ENCODE peak calls at places on chromosome 5, in nine cellular contexts. One of them, this sample, is unnamed. For H3K4me1 and H3K9me3, the result is how much of the 10 kb centered on the place peaks cover.

GRCh38 chr5:164188733-164189148 is 683.3 kb downstream of the MAT2B start:
- DNase-seq in OCI-LY7: no peak
- DNase-seq in GM23248: no peak
- DNase-seq in A549: no peak
- DNase-seq in psoas muscle: no peak
- DNase-seq in BE2C: peak
- DNase-seq in uterus: no peak
- DNase-seq in mucosa of descending colon: no peak
- DNase-seq in spleen: no peak
- DNase-seq in this sample: no peak

GRCh38 chr5:6803981-6804550 is 90.8 kb downstream of the TENT4A start:
- DNase-seq in spleen: no peak
- DNase-seq in mucosa of descending colon: no peak
- DNase-seq in BE2C: peak
- DNase-seq in OCI-LY7: no peak
- DNase-seq in A549: no peak
- DNase-seq in GM23248: no peak
- DNase-seq in uterus: no peak
- DNase-seq in psoas muscle: no peak
- DNase-seq in this sample: no peak

GRCh38 chr5:40436535-40437237 is 243.0 kb upstream of the PTGER4 start:
- DNase-seq in OCI-LY7: no peak
- DNase-seq in A549: no peak
- DNase-seq in mucosa of descending colon: no peak
- DNase-seq in uterus: no peak
- DNase-seq in psoas muscle: no peak
- DNase-seq in spleen: no peak
- DNase-seq in BE2C: no peak
- DNase-seq in GM23248: no peak
- DNase-seq in this sample: no peak

GRCh38 chr5:135534609-135535419 is 950 bp downstream of the NEUROG1 start:
- DNase-seq in mucosa of descending colon: no peak
- DNase-seq in A549: no peak
- DNase-seq in GM23248: peak
- DNase-seq in BE2C: peak
- DNase-seq in spleen: no peak
- DNase-seq in psoas muscle: no peak
- DNase-seq in OCI-LY7: no peak
- DNase-seq in uterus: no peak
- DNase-seq in this sample: no peak

GRCh38 chr5:116739648-116740047 is 165.0 kb upstream of the SEMA6A start:
- DNase-seq in A549: no peak
- DNase-seq in OCI-LY7: no peak
- DNase-seq in spleen: no peak
- DNase-seq in BE2C: no peak
- DNase-seq in mucosa of descending colon: no peak
- DNase-seq in psoas muscle: no peak
- DNase-seq in uterus: no peak
- DNase-seq in GM23248: no peak
- DNase-seq in this sample: no peak

GRCh38 chr5:150190987-150191386 is 1.1 kb downstream of the SLC6A7 start:
- DNase-seq in spleen: no peak
- DNase-seq in mucosa of descending colon: no peak
- DNase-seq in GM23248: no peak
- DNase-seq in uterus: no peak
- DNase-seq in A549: no peak
- DNase-seq in psoas muscle: no peak
- DNase-seq in BE2C: no peak
- DNase-seq in OCI-LY7: no peak
- DNase-seq in this sample: no peak

GRCh38 chr5:5270958-5271605 is 131.0 kb downstream of the ADAMTS16 start:
- DNase-seq in OCI-LY7: no peak
- DNase-seq in mucosa of descending colon: peak
- DNase-seq in GM23248: peak
- DNase-seq in A549: peak
- DNase-seq in psoas muscle: peak
- DNase-seq in BE2C: peak
- DNase-seq in spleen: peak
- DNase-seq in uterus: peak
- DNase-seq in this sample: peak

GRCh38 chr5:75610201-75610600 is 1.1 kb upstream of the ANKDD1B start:
- DNase-seq in uterus: no peak
- DNase-seq in GM23248: no peak
- DNase-seq in OCI-LY7: no peak
- DNase-seq in mucosa of descending colon: no peak
- DNase-seq in BE2C: no peak
- DNase-seq in spleen: no peak
- DNase-seq in A549: no peak
- DNase-seq in psoas muscle: no peak
- DNase-seq in this sample: no peak

GRCh38 chr5:159010611-159011497 is 88.9 kb downstream of the EBF1 start:
- DNase-seq in GM23248: peak
- DNase-seq in OCI-LY7: peak
- DNase-seq in uterus: no peak
- DNase-seq in A549: no peak
- DNase-seq in spleen: peak
- DNase-seq in psoas muscle: no peak
- DNase-seq in BE2C: no peak
- DNase-seq in mucosa of descending colon: no peak
- DNase-seq in this sample: no peak

GRCh38 chr5:14443665-14444064 is 137.9 kb upstream of the OTULINL start:
- DNase-seq in OCI-LY7: no peak
- DNase-seq in A549: no peak
- DNase-seq in BE2C: no peak
- DNase-seq in mucosa of descending colon: peak
- DNase-seq in GM23248: peak
- DNase-seq in uterus: no peak
- DNase-seq in psoas muscle: no peak
- DNase-seq in spleen: no peak
- DNase-seq in this sample: no peak

GRCh38 chr5:92822183-92822582 is 758.8 kb downstream of the NR2F1-AS1 start:
- DNase-seq in psoas muscle: no peak
- DNase-seq in BE2C: no peak
- DNase-seq in uterus: no peak
- DNase-seq in OCI-LY7: no peak
- DNase-seq in GM23248: no peak
- DNase-seq in spleen: no peak
- DNase-seq in A549: no peak
- DNase-seq in mucosa of descending colon: no peak
- DNase-seq in this sample: no peak

GRCh38 chr5:168291961-168292782 is 727 bp downstream of the WWC1 start:
- DNase-seq in spleen: peak
- DNase-seq in psoas muscle: peak
- DNase-seq in uterus: no peak
- DNase-seq in GM23248: peak
- DNase-seq in A549: no peak
- DNase-seq in mucosa of descending colon: peak
- DNase-seq in OCI-LY7: no peak
- DNase-seq in BE2C: peak
- DNase-seq in this sample: no peak

DNA sequence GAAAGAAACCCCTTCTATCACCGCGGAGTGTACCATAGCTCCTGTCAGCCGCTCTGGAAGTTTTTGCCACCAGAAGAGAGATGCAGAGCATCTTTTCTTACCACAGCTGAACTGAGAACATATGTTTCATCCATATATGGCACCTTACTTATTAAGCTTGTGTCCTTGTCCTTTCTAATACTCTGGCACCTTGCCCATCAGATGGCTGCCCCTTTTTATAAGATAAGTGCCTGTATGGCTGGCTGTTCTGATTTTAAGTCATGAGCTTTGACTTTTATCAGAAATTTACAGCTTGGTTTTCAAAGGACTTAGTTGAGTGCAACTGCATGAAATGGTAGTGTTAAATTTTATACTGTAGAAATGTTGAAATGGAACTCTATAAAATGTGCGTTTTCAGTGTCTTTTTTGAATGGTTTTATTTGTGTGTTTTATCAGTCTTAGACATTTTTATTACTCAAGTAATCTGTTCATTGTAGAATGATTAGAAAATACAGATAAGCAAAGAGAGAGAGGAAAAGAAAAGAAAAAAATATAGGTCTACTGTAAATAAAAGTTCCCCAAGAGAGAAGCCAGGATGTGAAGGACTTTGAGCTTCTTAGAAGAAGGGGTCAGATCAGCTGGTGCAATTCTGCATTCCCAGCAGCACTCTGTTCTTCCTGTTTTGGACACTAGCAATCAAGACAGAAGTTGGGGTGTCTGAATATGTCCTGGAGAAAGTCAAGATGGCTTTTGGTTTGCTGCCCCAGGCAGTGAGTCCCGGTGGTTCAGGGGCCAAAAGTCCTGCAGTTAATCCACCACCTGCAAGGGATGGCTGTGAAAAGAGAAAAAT is 38.8 kb downstream of the ARHGAP26 start:
- DNase-seq in BE2C: peak
- DNase-seq in OCI-LY7: no peak
- DNase-seq in A549: no peak
- DNase-seq in spleen: no peak
- DNase-seq in GM23248: no peak
- DNase-seq in uterus: no peak
- DNase-seq in psoas muscle: no peak
- DNase-seq in mucosa of descending colon: no peak
- DNase-seq in this sample: no peak
- H3K4me1 ChIP-seq in BE2C: under half
- H3K4me1 ChIP-seq in OCI-LY7: under half
- H3K4me1 ChIP-seq in A549: half or more
- H3K4me1 ChIP-seq in spleen: half or more
- H3K4me1 ChIP-seq in GM23248: under half
- H3K4me1 ChIP-seq in uterus: under half
- H3K4me1 ChIP-seq in psoas muscle: under half
- H3K4me1 ChIP-seq in mucosa of descending colon: under half
- H3K4me1 ChIP-seq in this sample: under half

DNA sequence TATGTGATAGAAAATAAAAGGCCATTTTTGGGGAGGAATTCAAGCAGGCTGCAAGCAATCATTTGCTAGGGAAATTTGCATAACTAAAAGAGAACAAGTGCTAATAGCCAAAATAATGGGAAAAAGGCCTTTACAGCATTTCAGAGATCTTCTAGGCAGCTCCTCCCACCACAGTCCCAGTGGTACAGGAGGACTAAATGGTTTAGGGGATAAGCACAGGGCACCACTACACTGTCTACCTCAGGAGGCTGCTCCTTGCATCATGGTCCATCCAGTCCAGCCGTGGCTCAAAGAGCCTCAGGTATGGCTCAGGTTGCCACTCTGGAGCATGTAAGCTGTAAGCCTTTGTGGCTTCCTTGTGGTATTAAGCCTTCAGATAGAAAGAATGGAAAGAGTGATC is 485.6 kb downstream of the PDE4D start:
- DNase-seq in psoas muscle: no peak
- DNase-seq in uterus: no peak
- DNase-seq in BE2C: no peak
- DNase-seq in OCI-LY7: no peak
- DNase-seq in mucosa of descending colon: no peak
- DNase-seq in spleen: no peak
- DNase-seq in A549: no peak
- DNase-seq in GM23248: no peak
- DNase-seq in this sample: no peak
- H3K9me3 ChIP-seq in psoas muscle: under half
- H3K9me3 ChIP-seq in uterus: under half
- H3K9me3 ChIP-seq in BE2C: under half
- H3K9me3 ChIP-seq in OCI-LY7: under half
- H3K9me3 ChIP-seq in mucosa of descending colon: under half
- H3K9me3 ChIP-seq in spleen: under half
- H3K9me3 ChIP-seq in A549: half or more
- H3K9me3 ChIP-seq in GM23248: under half
- H3K9me3 ChIP-seq in this sample: under half

DNA sequence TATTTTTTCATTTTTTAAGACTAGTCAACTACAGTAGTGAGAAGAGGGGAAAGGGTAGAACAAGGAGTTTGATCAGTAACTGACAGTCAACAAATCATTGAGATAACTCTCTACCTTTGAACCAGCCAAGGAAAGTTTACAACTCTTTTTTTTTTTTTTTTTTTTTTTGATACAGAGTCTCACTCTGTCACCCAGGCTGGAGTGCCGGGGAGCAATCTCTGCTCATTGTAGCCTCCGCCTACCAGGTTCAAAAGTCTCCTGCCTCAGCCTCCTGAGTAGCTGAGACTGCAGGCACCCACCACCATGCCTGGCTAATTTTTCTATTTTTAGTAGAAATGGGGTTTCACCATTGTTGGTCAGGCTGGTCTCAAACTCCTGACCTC is 9.0 kb upstream of the DUSP1 start:
- DNase-seq in A549: no peak
- DNase-seq in uterus: no peak
- DNase-seq in OCI-LY7: no peak
- DNase-seq in GM23248: no peak
- DNase-seq in psoas muscle: no peak
- DNase-seq in mucosa of descending colon: peak
- DNase-seq in BE2C: no peak
- DNase-seq in spleen: no peak
- DNase-seq in this sample: peak
- H3K4me1 ChIP-seq in A549: half or more
- H3K4me1 ChIP-seq in uterus: under half
- H3K4me1 ChIP-seq in OCI-LY7: under half
- H3K4me1 ChIP-seq in GM23248: under half
- H3K4me1 ChIP-seq in psoas muscle: under half
- H3K4me1 ChIP-seq in mucosa of descending colon: under half
- H3K4me1 ChIP-seq in BE2C: under half
- H3K4me1 ChIP-seq in spleen: under half
- H3K4me1 ChIP-seq in this sample: under half

DNA sequence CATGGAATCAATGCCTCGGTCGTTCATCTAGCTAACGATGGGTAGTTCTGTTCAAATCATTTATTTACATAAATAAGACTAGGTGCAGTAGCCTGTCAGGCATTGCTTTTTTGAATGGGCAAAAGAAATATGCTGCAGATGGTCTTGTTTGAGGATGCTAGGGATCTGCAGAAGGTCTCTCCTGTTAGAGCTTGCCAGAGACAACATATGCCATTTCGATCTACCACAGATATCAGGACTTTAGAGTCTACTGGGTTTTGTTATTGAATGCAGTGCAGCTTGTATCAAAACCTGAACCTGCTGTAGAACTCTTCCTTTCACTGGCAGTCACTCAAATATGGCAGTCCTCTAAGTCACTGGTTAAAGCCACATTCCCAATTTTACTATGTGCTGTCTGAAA is 381.1 kb upstream of the CDH10 start:
- DNase-seq in uterus: no peak
- DNase-seq in spleen: no peak
- DNase-seq in GM23248: no peak
- DNase-seq in BE2C: no peak
- DNase-seq in OCI-LY7: no peak
- DNase-seq in psoas muscle: no peak
- DNase-seq in mucosa of descending colon: no peak
- DNase-seq in A549: no peak
- DNase-seq in this sample: no peak
- H3K9me3 ChIP-seq in uterus: under half
- H3K9me3 ChIP-seq in spleen: under half
- H3K9me3 ChIP-seq in GM23248: under half
- H3K9me3 ChIP-seq in BE2C: under half
- H3K9me3 ChIP-seq in OCI-LY7: under half
- H3K9me3 ChIP-seq in psoas muscle: under half
- H3K9me3 ChIP-seq in mucosa of descending colon: under half
- H3K9me3 ChIP-seq in A549: under half
- H3K9me3 ChIP-seq in this sample: under half